ENCODE peak calls at places on chromosomes 2 and 18, in seven cellular contexts. One of them, this sample, is unnamed.

GRCh38 chr18:41745166-41746049 is 209.6 kb upstream of the PIK3C3 start:
- DNase-seq in NCI-H510A: peak; percentile 52
- DNase-seq in cardiac fibroblast: peak; percentile 79
- DNase-seq in fibroblast of mammary gland: peak; percentile 30
- DNase-seq in AG04449: no peak
- DNase-seq in nucleus accumbens: peak; percentile 1
- DNase-seq in aorta: no peak
- DNase-seq in this sample: peak; percentile 22

GRCh38 chr2:197677483-197677882 is 2.1 kb upstream of the RFTN2 start:
- DNase-seq in nucleus accumbens: no peak
- DNase-seq in cardiac fibroblast: peak; percentile 8
- DNase-seq in AG04449: no peak
- DNase-seq in aorta: no peak
- DNase-seq in fibroblast of mammary gland: peak; percentile 70
- DNase-seq in NCI-H510A: no peak
- DNase-seq in this sample: no peak

GRCh38 chr2:165109915-165110314 is 93.9 kb downstream of the SCN3A start:
- DNase-seq in aorta: no peak
- DNase-seq in AG04449: no peak
- DNase-seq in fibroblast of mammary gland: no peak
- DNase-seq in nucleus accumbens: no peak
- DNase-seq in cardiac fibroblast: no peak
- DNase-seq in NCI-H510A: no peak
- DNase-seq in this sample: no peak

GRCh38 chr18:36372902-36373301 is 75.4 kb downstream of the FHOD3 start:
- DNase-seq in AG04449: peak; percentile 23
- DNase-seq in aorta: no peak
- DNase-seq in nucleus accumbens: no peak
- DNase-seq in NCI-H510A: no peak
- DNase-seq in cardiac fibroblast: peak; percentile 85
- DNase-seq in fibroblast of mammary gland: peak; percentile 66
- DNase-seq in this sample: no peak

GRCh38 chr2:145108959-145109710 is 589.2 kb upstream of the ZEB2 start:
- DNase-seq in aorta: no peak
- DNase-seq in AG04449: no peak
- DNase-seq in cardiac fibroblast: no peak
- DNase-seq in NCI-H510A: no peak
- DNase-seq in nucleus accumbens: no peak
- DNase-seq in fibroblast of mammary gland: no peak
- DNase-seq in this sample: no peak

GRCh38 chr2:240565267-240566202 is 2.7 kb upstream of the RNPEPL1 start:
- DNase-seq in cardiac fibroblast: peak; percentile 78
- DNase-seq in fibroblast of mammary gland: peak; percentile 57
- DNase-seq in aorta: peak; percentile 90
- DNase-seq in AG04449: no peak
- DNase-seq in NCI-H510A: no peak
- DNase-seq in nucleus accumbens: no peak
- DNase-seq in this sample: peak; percentile 60

GRCh38 chr2:236124182-236124581 is 44.0 kb downstream of the GBX2 start:
- DNase-seq in cardiac fibroblast: no peak
- DNase-seq in nucleus accumbens: no peak
- DNase-seq in AG04449: no peak
- DNase-seq in NCI-H510A: no peak
- DNase-seq in aorta: no peak
- DNase-seq in fibroblast of mammary gland: no peak
- DNase-seq in this sample: no peak

GRCh38 chr2:153100139-153100538 is 378.4 kb downstream of the RPRM start:
- DNase-seq in nucleus accumbens: no peak
- DNase-seq in aorta: no peak
- DNase-seq in AG04449: no peak
- DNase-seq in NCI-H510A: no peak
- DNase-seq in cardiac fibroblast: no peak
- DNase-seq in fibroblast of mammary gland: no peak
- DNase-seq in this sample: no peak

GRCh38 chr2:131828164-131828561 is 300.5 kb downstream of the CCDC74A start:
- DNase-seq in nucleus accumbens: no peak
- DNase-seq in cardiac fibroblast: no peak
- DNase-seq in fibroblast of mammary gland: no peak
- DNase-seq in NCI-H510A: no peak
- DNase-seq in AG04449: no peak
- DNase-seq in aorta: no peak
- DNase-seq in this sample: no peak

GRCh38 chr18:68800075-68800474 is 2.2 kb downstream of the CCDC102B start:
- DNase-seq in nucleus accumbens: no peak
- DNase-seq in cardiac fibroblast: peak; percentile 44
- DNase-seq in aorta: no peak
- DNase-seq in fibroblast of mammary gland: no peak
- DNase-seq in AG04449: no peak
- DNase-seq in NCI-H510A: no peak
- DNase-seq in this sample: no peak

GRCh38 chr18:63213936-63214671 is 105.5 kb downstream of the BCL2 start:
- DNase-seq in AG04449: no peak
- DNase-seq in nucleus accumbens: no peak
- DNase-seq in NCI-H510A: no peak
- DNase-seq in cardiac fibroblast: no peak
- DNase-seq in aorta: no peak
- DNase-seq in fibroblast of mammary gland: no peak
- DNase-seq in this sample: no peak

GRCh38 chr2:215626812-215627281 is 191.0 kb upstream of the FN1 start:
- DNase-seq in fibroblast of mammary gland: peak; percentile 38
- DNase-seq in AG04449: peak; percentile 79
- DNase-seq in nucleus accumbens: no peak
- DNase-seq in aorta: no peak
- DNase-seq in NCI-H510A: no peak
- DNase-seq in cardiac fibroblast: peak; percentile 69
- DNase-seq in this sample: no peak

GRCh38 chr2:29232041-29232440 is 116.8 kb downstream of the CLIP4 start:
- DNase-seq in nucleus accumbens: no peak
- DNase-seq in fibroblast of mammary gland: no peak
- DNase-seq in AG04449: no peak
- DNase-seq in aorta: no peak
- DNase-seq in NCI-H510A: no peak
- DNase-seq in cardiac fibroblast: no peak
- DNase-seq in this sample: no peak

GRCh38 chr18:45894818-45895217 is 69.3 kb downstream of the SIGLEC15 start:
- DNase-seq in AG04449: no peak
- DNase-seq in fibroblast of mammary gland: no peak
- DNase-seq in cardiac fibroblast: no peak
- DNase-seq in aorta: no peak
- DNase-seq in nucleus accumbens: no peak
- DNase-seq in NCI-H510A: no peak
- DNase-seq in this sample: no peak

GRCh38 chr2:98907385-98907784 is 28.6 kb downstream of the CRACDL start:
- DNase-seq in fibroblast of mammary gland: no peak
- DNase-seq in nucleus accumbens: no peak
- DNase-seq in aorta: no peak
- DNase-seq in cardiac fibroblast: no peak
- DNase-seq in AG04449: no peak
- DNase-seq in NCI-H510A: no peak
- DNase-seq in this sample: no peak

GRCh38 chr18:68034293-68034692 is 517.8 kb upstream of the DSEL start:
- DNase-seq in fibroblast of mammary gland: peak; percentile 82
- DNase-seq in aorta: no peak
- DNase-seq in cardiac fibroblast: peak; percentile 17
- DNase-seq in NCI-H510A: no peak
- DNase-seq in nucleus accumbens: no peak
- DNase-seq in AG04449: no peak
- DNase-seq in this sample: no peak

GRCh38 chr2:178553047-178553446 is 72.8 kb downstream of the PLEKHA3 start:
- DNase-seq in NCI-H510A: no peak
- DNase-seq in AG04449: peak; percentile 82
- DNase-seq in aorta: no peak
- DNase-seq in fibroblast of mammary gland: peak; percentile 93
- DNase-seq in cardiac fibroblast: peak; percentile 41
- DNase-seq in nucleus accumbens: no peak
- DNase-seq in this sample: peak; percentile 23

GRCh38 chr2:54464334-54464733 is 8.2 kb downstream of the SPTBN1 start:
- DNase-seq in cardiac fibroblast: no peak
- DNase-seq in NCI-H510A: no peak
- DNase-seq in aorta: no peak
- DNase-seq in fibroblast of mammary gland: no peak
- DNase-seq in AG04449: no peak
- DNase-seq in nucleus accumbens: no peak
- DNase-seq in this sample: no peak

GRCh38 chr2:47016172-47016913 is 100.7 kb upstream of the MCFD2 start:
- DNase-seq in NCI-H510A: peak; percentile 40
- DNase-seq in AG04449: peak; percentile 91
- DNase-seq in fibroblast of mammary gland: peak; percentile 90
- DNase-seq in aorta: peak; percentile 72
- DNase-seq in cardiac fibroblast: peak; percentile 60
- DNase-seq in nucleus accumbens: no peak
- DNase-seq in this sample: peak; percentile 84

GRCh38 chr18:58638446-58638845 is 9.6 kb upstream of the ALPK2 start:
- DNase-seq in AG04449: no peak
- DNase-seq in cardiac fibroblast: no peak
- DNase-seq in aorta: no peak
- DNase-seq in NCI-H510A: no peak
- DNase-seq in fibroblast of mammary gland: no peak
- DNase-seq in nucleus accumbens: no peak
- DNase-seq in this sample: no peak

GRCh38 chr2:30208453-30208852 is 22.9 kb upstream of the LBH start:
- DNase-seq in AG04449: peak; percentile 53
- DNase-seq in fibroblast of mammary gland: peak; percentile 78
- DNase-seq in NCI-H510A: peak; percentile 43
- DNase-seq in nucleus accumbens: no peak
- DNase-seq in cardiac fibroblast: peak; percentile 87
- DNase-seq in aorta: no peak
- DNase-seq in this sample: peak; percentile 44

GRCh38 chr18:50819027-50819726 is 639 bp downstream of the MRO start:
- DNase-seq in fibroblast of mammary gland: peak; percentile 11
- DNase-seq in NCI-H510A: no peak
- DNase-seq in nucleus accumbens: no peak
- DNase-seq in AG04449: no peak
- DNase-seq in cardiac fibroblast: peak; percentile 52
- DNase-seq in aorta: peak; percentile 49
- DNase-seq in this sample: peak; percentile 19

GRCh38 chr2:18583905-18584607 is 5.3 kb downstream of the NT5C1B start:
- DNase-seq in fibroblast of mammary gland: no peak
- DNase-seq in NCI-H510A: no peak
- DNase-seq in cardiac fibroblast: no peak
- DNase-seq in nucleus accumbens: no peak
- DNase-seq in AG04449: no peak
- DNase-seq in aorta: peak; percentile 35
- DNase-seq in this sample: no peak

GRCh38 chr18:3380384-3380961 is 69.5 kb upstream of the TGIF1 start:
- DNase-seq in cardiac fibroblast: peak; percentile 54
- DNase-seq in aorta: no peak
- DNase-seq in nucleus accumbens: no peak
- DNase-seq in AG04449: no peak
- DNase-seq in NCI-H510A: no peak
- DNase-seq in fibroblast of mammary gland: peak; percentile 82
- DNase-seq in this sample: peak; percentile 80

GRCh38 chr2:144946263-144946662 is 426.3 kb upstream of the ZEB2 start:
- DNase-seq in cardiac fibroblast: no peak
- DNase-seq in AG04449: no peak
- DNase-seq in NCI-H510A: no peak
- DNase-seq in fibroblast of mammary gland: peak; percentile 25
- DNase-seq in nucleus accumbens: no peak
- DNase-seq in aorta: no peak
- DNase-seq in this sample: no peak